ENCODE peak calls at places on chromosomes 4 and X, in nine cellular contexts. N is CD8-positive, alpha-beta memory T cell; K is neural progenitor cell; W is GM12878; U is CD4-positive, CD25-positive, alpha-beta regulatory T cell; Q is left lung; Y is mesendoderm; F is fibroblast of lung; X is CD4-positive, alpha-beta memory T cell. E is an unnamed sample.

GRCh38 chrX:56233682-56234081 is 1.5 kb downstream of the KLF8 start:
- DNase-seq in U (peak; percentile 53), W (peak; percentile 60), K (peak; percentile 64), F (peak; percentile 17), Q (peak; percentile 78), Y (peak; percentile 92), N (no peak), X (peak; percentile 10), E (no peak)

GRCh38 chr4:2650276-2650675 is 105.9 kb downstream of the TNIP2 start:
- DNase-seq in Q (no peak), Y (no peak), U (no peak), N (no peak), W (no peak), F (no peak), X (no peak), K (no peak), E (no peak)

GRCh38 chr4:21765810-21766407 is 182.7 kb downstream of the KCNIP4 start:
- DNase-seq in Q (no peak), X (no peak), Y (peak; percentile 86), K (peak; percentile 65), W (no peak), F (peak; percentile 35), U (peak; percentile 30), N (no peak), E (peak; percentile 11)

GRCh38 chrX:12885508-12885907 is 18.6 kb downstream of the TLR7 start:
- DNase-seq in Y (no peak), F (no peak), N (no peak), X (no peak), U (no peak), Q (no peak), K (no peak), W (no peak), E (no peak)

GRCh38 chrX:153766098-153766817 is 2.2 kb downstream of the PLXNB3 start:
- DNase-seq in Y (peak; percentile 50), F (peak; percentile 76), N (no peak), K (peak; percentile 37), Q (peak; percentile 58), X (no peak), U (no peak), W (no peak), E (no peak)

GRCh38 chr4:73869130-73870055 is at the start of gene CXCL1:
- DNase-seq in U (no peak), Q (peak; percentile 89), W (no peak), N (no peak), K (peak; percentile 61), X (no peak), F (peak; percentile 33), Y (peak; percentile 44), E (no peak)

GRCh38 chr4:78325244-78326187 is 226.1 kb upstream of the ANXA3 start:
- DNase-seq in K (no peak), U (no peak), F (no peak), Q (no peak), N (no peak), X (no peak), Y (no peak), W (no peak), E (no peak)

GRCh38 chrX:77160301-77160700 is 286.9 kb upstream of the FGF16 start:
- DNase-seq in Q (peak; percentile 31), Y (peak; percentile 24), W (no peak), F (no peak), K (peak; percentile 29), N (no peak), X (peak; percentile 3), U (peak; percentile 20), E (no peak)

GRCh38 chr4:107153228-107153627 is 117.1 kb upstream of the DKK2 start:
- DNase-seq in F (no peak), Q (no peak), W (no peak), Y (peak; percentile 98), K (peak; percentile 67), N (no peak), U (no peak), X (no peak), E (no peak)

GRCh38 chr4:154497901-154498300 is 6.3 kb upstream of the DCHS2 start:
- DNase-seq in Q (no peak), U (no peak), X (no peak), W (no peak), Y (no peak), K (no peak), F (no peak), N (no peak), E (no peak)

GRCh38 chr4:69753666-69754065 is 6.8 kb downstream of the SULT1B1 start:
- DNase-seq in X (no peak), F (peak; percentile 19), Y (no peak), U (no peak), Q (no peak), W (no peak), N (no peak), K (no peak), E (no peak)

GRCh38 chrX:101051549-101052302 is at the start of gene TRMT2B:
- DNase-seq in F (peak; percentile 78), W (peak; percentile 44), Q (peak; percentile 90), Y (peak; percentile 88), N (peak; percentile 66), X (peak; percentile 82), U (peak; percentile 91), K (peak; percentile 77), E (peak; percentile 85)

GRCh38 chrX:10111364-10112148 is 45.2 kb upstream of the CLCN4 start:
- DNase-seq in N (peak; percentile 23), F (no peak), Y (no peak), U (peak; percentile 77), Q (no peak), K (no peak), X (peak; percentile 77), W (peak; percentile 59), E (peak; percentile 76)

GRCh38 chr4:55439023-55439422 is 43.3 kb downstream of the TMEM165 start:
- DNase-seq in K (no peak), N (no peak), Y (no peak), F (no peak), X (no peak), Q (no peak), U (no peak), W (no peak), E (no peak)

GRCh38 chrX:103730746-103731508 is 20.2 kb downstream of the TMEM31 start:
- DNase-seq in Q (no peak), F (peak; percentile 77), U (no peak), K (no peak), N (no peak), W (no peak), X (no peak), Y (peak; percentile 94), E (no peak)

GRCh38 chr4:38320833-38321232 is 343.2 kb upstream of the KLF3 start:
- DNase-seq in F (no peak), X (no peak), U (no peak), N (no peak), Y (no peak), K (no peak), W (no peak), Q (no peak), E (no peak)

GRCh38 chr4:168707205-168707604 is 210.4 kb downstream of the PALLD start:
- DNase-seq in Y (no peak), K (no peak), W (no peak), U (no peak), N (no peak), Q (no peak), F (no peak), X (no peak), E (no peak)

GRCh38 chr4:28228575-28228974 is 1367.9 kb downstream of the STIM2 start:
- DNase-seq in X (no peak), F (no peak), N (no peak), K (no peak), Y (no peak), U (no peak), Q (no peak), W (no peak), E (no peak)

GRCh38 chrX:44733931-44734330 is 109.9 kb upstream of the DUSP21 start:
- DNase-seq in F (peak; percentile 6), W (no peak), U (no peak), K (no peak), Y (no peak), X (no peak), N (no peak), Q (no peak), E (no peak)

GRCh38 chr4:153259679-153260078 is 55.4 kb downstream of the TRIM2 start:
- DNase-seq in F (no peak), Y (no peak), K (no peak), X (no peak), W (no peak), N (no peak), U (no peak), Q (no peak), E (no peak)
- H3K4me1 ChIP-seq in F (peaks cover 7% of the 10 kb centered on the region), Y (peaks cover 9% of the 10 kb centered on the region), K (peaks cover 37% of the 10 kb centered on the region), X (peaks cover 10% of the 10 kb centered on the region), W (peaks cover 3% of the 10 kb centered on the region), N (no peaks in the 10 kb centered on the region), U (no peaks in the 10 kb centered on the region), Q (no peaks in the 10 kb centered on the region), E (peaks cover 4% of the 10 kb centered on the region)

DNA sequence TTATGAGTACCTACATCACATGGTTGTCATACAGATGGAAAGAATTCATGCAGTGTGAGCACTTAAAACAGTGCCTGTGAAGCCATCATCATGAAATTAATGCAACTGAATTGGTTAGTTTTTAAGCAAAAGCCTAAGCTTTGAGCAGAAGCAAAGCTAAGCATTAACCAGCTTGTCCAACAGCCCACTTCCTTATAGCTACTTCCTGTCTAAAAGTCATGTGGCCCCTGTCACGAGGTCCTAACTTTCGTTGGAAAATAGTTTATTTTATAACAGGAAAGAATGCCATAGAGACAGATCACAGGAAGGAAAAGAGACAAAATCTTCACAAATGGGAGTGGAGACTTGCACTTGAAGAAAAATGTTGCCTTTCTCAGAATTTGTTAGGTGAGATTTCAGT is 27.8 kb upstream of the VCX start:
- DNase-seq in K (no peak), F (no peak), Q (no peak), X (no peak), U (no peak), N (no peak), Y (no peak), W (no peak), E (no peak)
- H3K36me3 ChIP-seq in K (no peaks in the 10 kb centered on the region), F (no peaks in the 10 kb centered on the region), Q (no peaks in the 10 kb centered on the region), X (no peaks in the 10 kb centered on the region), U (no peaks in the 10 kb centered on the region), N (no peaks in the 10 kb centered on the region), Y (no peaks in the 10 kb centered on the region), W (no peaks in the 10 kb centered on the region), E (no peaks in the 10 kb centered on the region)

DNA sequence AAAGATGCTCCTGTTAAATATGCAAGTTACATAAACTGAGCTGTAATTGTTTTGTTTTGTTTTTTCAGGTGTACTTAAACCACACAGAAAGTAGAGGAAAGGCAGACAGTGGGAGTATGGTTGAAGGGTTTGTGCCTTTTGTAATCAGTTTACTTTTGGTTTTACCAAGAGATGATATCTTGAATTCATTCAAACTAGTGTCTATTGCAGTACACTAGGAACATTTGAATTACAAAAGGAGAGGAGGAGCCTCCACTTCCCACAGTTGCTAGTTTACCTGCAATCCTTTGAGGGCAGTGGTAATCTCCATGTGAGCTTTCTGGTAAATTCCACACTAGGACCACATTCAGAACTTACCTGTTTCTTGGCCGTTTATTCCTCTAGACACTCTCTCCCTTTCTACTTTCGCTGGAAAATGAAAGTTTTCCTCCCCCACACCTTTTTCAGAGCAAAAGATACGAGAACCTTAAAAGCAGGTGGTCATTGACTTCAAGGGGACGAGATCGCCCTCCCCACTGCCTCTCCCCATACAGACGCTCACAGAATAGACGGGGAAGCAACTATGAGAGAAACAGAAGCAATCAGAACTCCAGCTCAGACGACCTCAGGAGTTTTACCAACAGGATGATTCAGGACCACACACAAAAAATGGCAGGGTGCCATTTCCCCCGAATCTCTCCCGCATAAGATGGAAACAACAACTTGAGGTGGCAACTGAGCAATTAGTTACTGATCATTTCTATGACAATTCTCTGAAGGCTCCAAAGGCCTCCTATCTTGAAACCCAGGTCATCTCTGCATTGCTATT is 3.3 kb downstream of the RBM47 start:
- DNase-seq in F (peak; percentile 60), U (no peak), Y (peak; percentile 47), K (peak; percentile 14), N (no peak), W (no peak), Q (no peak), X (no peak), E (no peak)
- H3K4me3 ChIP-seq in F (no peak overlapping the region), U (no peak overlapping the region), Y (no peak overlapping the region), K (peak overlapping the region; percentile 10), N (no peak overlapping the region), W (peak overlapping the region; percentile 94), Q (peak overlapping the region; percentile 61), X (no peak overlapping the region), E (no peak overlapping the region)

GRCh38 chrX:107741318-107741813 is 34.2 kb downstream of the TSC22D3 start:
- DNase-seq in Q (no peak), K (no peak), Y (no peak), W (no peak), X (no peak), F (no peak), N (no peak), U (no peak), E (no peak)
- H3K4me1 ChIP-seq in Q (peaks cover 25% of the 10 kb centered on the region), K (peaks cover 26% of the 10 kb centered on the region), Y (peaks cover 11% of the 10 kb centered on the region), W (peaks cover 6% of the 10 kb centered on the region), X (peaks cover 48% of the 10 kb centered on the region), F (peaks cover 4% of the 10 kb centered on the region), N (peaks cover 44% of the 10 kb centered on the region), U (peaks cover 27% of the 10 kb centered on the region), E (peaks cover 26% of the 10 kb centered on the region)

E was measured in naive thymus-derived CD4-positive, alpha-beta T cell.